ENCODE peak calls at places on chromosome X, in four cellular contexts. B is SK-N-SH, P is A549, V is HepG2. X is an unnamed sample.

GRCh38 chrX:69096963-69097362 is 68.3 kb downstream of the PJA1 start:
- DNase-seq in P (no peak), V (no peak), B (peak), X (no peak)

GRCh38 chrX:10007604-10008003 is 40.4 kb downstream of the CLDN34 start:
- DNase-seq in B (no peak), P (no peak), V (no peak), X (no peak)

GRCh38 chrX:70421618-70422017 is 1.5 kb upstream of the GDPD2 start:
- DNase-seq in B (no peak), P (no peak), V (no peak), X (no peak)

GRCh38 chrX:40278340-40279090 is 180.8 kb upstream of the BCOR start:
- DNase-seq in B (no peak), V (no peak), P (peak), X (no peak)

GRCh38 chrX:9369802-9370291 is 95.0 kb upstream of the TBL1X start:
- DNase-seq in P (no peak), V (no peak), B (no peak), X (no peak)

GRCh38 chrX:37504991-37505390 is 66.5 kb upstream of the LANCL3 start:
- DNase-seq in B (no peak), P (no peak), V (no peak), X (no peak)

GRCh38 chrX:13346646-13347045 is 26.8 kb upstream of the ATXN3L start:
- DNase-seq in V (no peak), B (no peak), P (no peak), X (no peak)

GRCh38 chrX:17689971-17690409 is 47.3 kb upstream of the SCML1 start:
- DNase-seq in B (peak), V (peak), P (peak), X (peak)

GRCh38 chrX:9234315-9234714 is 200.4 kb upstream of the FAM9B start:
- DNase-seq in V (no peak), B (no peak), P (no peak), X (no peak)

GRCh38 chrX:140697618-140698017 is 11.9 kb upstream of the LINC00632 start:
- DNase-seq in B (no peak), P (no peak), V (no peak), X (no peak)

GRCh38 chrX:45372151-45372550 is 171.5 kb upstream of the DIPK2B start:
- DNase-seq in V (no peak), P (no peak), B (no peak), X (no peak)

GRCh38 chrX:48522291-48522690 is 683 bp downstream of the EBP start:
- DNase-seq in B (peak), P (no peak), V (peak), X (no peak)

GRCh38 chrX:45689971-45690370 is 489.3 kb upstream of the DIPK2B start:
- DNase-seq in V (no peak), B (no peak), P (no peak), X (no peak)

GRCh38 chrX:47572773-47573333 is 9.4 kb upstream of the TIMP1 start:
- DNase-seq in V (no peak), P (no peak), B (no peak), X (no peak)

GRCh38 chrX:35919536-35920309 is at the start of gene CFAP47:
- DNase-seq in B (peak), P (peak), V (no peak), X (no peak)

GRCh38 chrX:74535633-74536141 is 78.7 kb downstream of the RLIM start:
- DNase-seq in P (no peak), B (peak), V (peak), X (no peak)

GRCh38 chrX:66489339-66489738 is 149.5 kb downstream of the EDA2R start:
- DNase-seq in B (no peak), V (peak), P (peak), X (no peak)

GRCh38 chrX:139889760-139890159 is 43.1 kb downstream of the ATP11C start:
- DNase-seq in B (no peak), V (no peak), P (no peak), X (no peak)

GRCh38 chrX:155985208-155985607 is 12.3 kb upstream of the IL9R start:
- DNase-seq in P (no peak), V (no peak), B (no peak), X (no peak)

GRCh38 chrX:44731160-44731559 is 112.7 kb upstream of the DUSP21 start:
- DNase-seq in B (no peak), P (no peak), V (no peak), X (no peak)

GRCh38 chrX:24838624-24839023 is 144.9 kb downstream of the POLA1 start:
- DNase-seq in B (peak), V (no peak), P (peak), X (peak)

GRCh38 chrX:132181364-132181763 is 37.9 kb downstream of the RAP2C start:
- DNase-seq in B (no peak), V (no peak), P (no peak), X (no peak)

GRCh38 chrX:143854006-143854405 is 29.9 kb upstream of the UBE2NL start:
- DNase-seq in P (no peak), B (no peak), V (no peak), X (no peak)

GRCh38 chrX:15675490-15675921 is 10.9 kb upstream of the CLTRN start:
- DNase-seq in P (peak), V (no peak), B (peak), X (no peak)
- TF ChIP-seq PBX3 in P (no peak), V (no peak), B (no peak), X (no peak)

GRCh38 chrX:29858714-29859113 is 356.6 kb upstream of the MAGEB2 start:
- DNase-seq in P (no peak), V (no peak), B (no peak), X (no peak)
- TF ChIP-seq PBX3 in P (no peak), V (no peak), B (peak), X (no peak)

GRCh38 chrX:120753413-120754251 is 122.0 kb downstream of the CT47B1 start:
- DNase-seq in P (no peak), V (no peak), B (no peak), X (no peak)
- TF ChIP-seq PBX3 in P (no peak), V (no peak), B (no peak), X (no peak)

GRCh38 chrX:154401918-154402621 is 3.9 kb downstream of the RPL10 start:
- DNase-seq in V (no peak), B (no peak), P (no peak), X (no peak)

GRCh38 chrX:154399527-154400368 is 1.6 kb downstream of the RPL10 start:
- DNase-seq in P (no peak), V (no peak), B (no peak), X (no peak)

GRCh38 chrX:154402622-154403127 is 4.5 kb downstream of the RPL10 start:
- DNase-seq in P (no peak), V (no peak), B (no peak), X (no peak)

GRCh38 chrX:154403192-154403591 is 5.0 kb downstream of the RPL10 start:
- DNase-seq in B (no peak), V (no peak), P (no peak), X (no peak)

GRCh38 chrX:154401045-154401799 is 3.0 kb downstream of the RPL10 start:
- DNase-seq in P (peak), V (peak), B (no peak), X (no peak)
- TF ChIP-seq PBX3 in P (peak), V (no peak), B (peak), X (no peak)

GRCh38 chrX:22666441-22666840 is 333.3 kb upstream of the DDX53 start:
- DNase-seq in B (peak), V (peak), P (peak), X (no peak)
- TF ChIP-seq PBX3 in B (no peak), V (no peak), P (no peak), X (no peak)

GRCh38 chrX:38986586-38986985 is 185.3 kb downstream of the MID1IP1 start:
- DNase-seq in V (no peak), B (no peak), P (no peak), X (no peak)

GRCh38 chrX:38988301-38988700 is 187.0 kb downstream of the MID1IP1 start:
- DNase-seq in P (no peak), V (no peak), B (no peak), X (no peak)

GRCh38 chrX:38985945-38986344 is 184.7 kb downstream of the MID1IP1 start:
- DNase-seq in B (no peak), V (no peak), P (no peak), X (no peak)

GRCh38 chrX:38985375-38985774 is 184.1 kb downstream of the MID1IP1 start:
- DNase-seq in V (no peak), P (peak), B (peak), X (no peak)

DNA sequence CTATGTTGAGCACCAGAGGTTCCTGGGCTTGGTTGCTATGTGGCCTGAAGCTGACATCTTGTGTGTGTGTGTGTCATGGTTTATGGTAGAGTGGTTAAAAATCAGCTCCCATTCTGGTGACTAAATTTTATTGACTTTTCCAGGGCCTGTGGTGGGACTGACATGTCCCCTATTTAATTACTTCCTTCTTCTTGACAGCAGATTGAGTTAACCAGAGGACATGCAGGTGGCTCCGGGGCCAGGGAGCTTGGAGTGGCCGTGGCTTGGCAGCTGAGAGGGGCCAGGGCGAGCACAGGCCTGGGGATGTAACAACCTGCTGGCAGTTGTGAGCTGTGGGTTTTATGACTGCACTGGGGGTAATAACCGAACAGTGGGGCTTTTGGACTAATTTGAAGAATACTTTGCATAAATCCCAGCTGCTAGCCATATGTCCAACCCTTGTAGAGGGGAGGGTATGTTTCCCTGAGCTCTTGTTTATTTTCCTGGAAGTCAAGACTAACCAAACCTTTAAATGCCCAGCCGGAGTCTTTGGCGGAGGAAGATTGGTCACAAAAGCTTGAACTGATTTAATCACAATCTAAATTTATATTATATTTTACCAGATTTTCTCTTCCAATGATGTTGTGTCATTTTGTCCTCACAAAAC is 186.0 kb downstream of the MID1IP1 start:
- DNase-seq in P (no peak), B (peak), V (no peak), X (no peak)
- TF ChIP-seq PBX3 in P (no peak), B (no peak), V (no peak), X (no peak)

DNA sequence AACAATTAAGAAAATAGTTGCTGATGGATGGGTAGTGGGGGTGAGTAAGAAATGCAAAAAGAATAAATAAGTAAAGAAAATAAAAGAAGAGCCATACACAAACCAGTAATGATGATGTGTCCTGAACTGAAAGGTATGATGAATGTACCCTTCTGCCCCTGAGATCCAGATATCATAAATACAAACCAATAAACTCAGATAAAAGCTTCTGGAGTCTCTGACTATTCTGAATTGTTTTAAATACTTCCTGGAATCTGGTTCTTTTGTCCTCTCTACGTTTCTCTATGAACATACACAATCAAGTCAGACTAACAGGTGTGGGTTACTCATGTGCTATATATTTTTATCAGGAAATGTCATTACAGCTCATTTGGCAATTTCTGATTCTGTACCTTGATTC is 153.4 kb downstream of the PPP1R2C start:
- DNase-seq in P (no peak), B (no peak), V (no peak), X (no peak)
- TF ChIP-seq PBX3 in P (no peak), B (no peak), V (no peak), X (no peak)

GRCh38 chrX:138745215-138745614 is 33.7 kb upstream of the FGF13 start:
- DNase-seq in P (peak), B (peak), V (peak), X (peak)
- TF ChIP-seq PBX3 in P (no peak), B (no peak), V (no peak), X (no peak)

DNA sequence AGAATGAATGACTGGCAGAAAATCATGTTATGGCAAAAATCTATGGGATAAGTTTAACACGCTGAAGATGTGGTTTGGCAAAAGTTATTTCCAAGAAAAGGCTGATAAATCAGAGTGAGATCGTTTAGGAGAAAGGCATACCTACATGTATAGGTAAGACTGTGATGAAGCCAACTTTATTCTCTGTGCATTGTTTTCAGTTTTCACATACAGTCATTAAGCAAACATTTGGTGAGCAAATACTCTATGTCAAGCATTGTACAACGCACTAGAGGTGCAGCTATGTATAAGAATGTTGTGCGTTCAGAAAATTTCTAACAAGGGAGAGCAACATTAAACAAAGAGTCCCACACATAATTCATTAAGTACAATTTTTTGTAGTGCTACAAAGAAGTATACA is 121.7 kb downstream of the TEX13A start:
- DNase-seq in B (no peak), V (peak), P (no peak), X (no peak)
- TF ChIP-seq PBX3 in B (no peak), V (no peak), P (no peak), X (no peak)

DNA sequence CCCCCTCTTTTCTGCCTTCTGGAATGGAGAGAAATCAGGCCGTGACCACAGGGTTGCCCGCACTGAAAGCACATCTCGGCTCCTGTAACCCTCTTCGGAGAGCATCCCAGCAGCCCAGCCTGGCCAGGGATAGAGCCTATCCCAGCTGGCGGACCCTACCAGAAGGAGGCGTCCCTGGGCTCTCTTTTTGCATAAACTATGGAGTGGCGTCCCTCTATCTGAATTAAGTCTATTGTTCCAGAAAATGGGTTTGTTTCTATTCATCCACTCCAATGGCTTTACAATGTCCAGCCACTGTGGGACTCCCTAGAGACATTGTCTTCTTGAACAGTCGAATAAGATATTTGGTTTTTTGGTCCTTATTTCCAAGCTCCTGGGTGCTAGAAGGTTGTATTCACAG is 689 bp upstream of the NHSL2 start:
- DNase-seq in V (no peak), P (peak), B (no peak), X (no peak)
- TF ChIP-seq PBX3 in V (no peak), P (no peak), B (no peak), X (no peak)